ENCODE peak calls at places on chromosomes 1 and 21, in six cellular contexts. A is NCI-H1092 treated with DMSO at 0.1 percent for 48 hours; E is NCI-H774; G is effector memory CD4-positive, alpha-beta T cell; I is A673; K is keratinocyte. M is an unnamed sample.

GRCh38 chr1:1982379-1983232 is 21.0 kb downstream of the CFAP74 start:
- DNase-seq in A (no peak), E (no peak), G (no peak), I (no peak), K (no peak), M (no peak)

GRCh38 chr1:18234790-18235242 is 127.2 kb downstream of the IGSF21 start:
- DNase-seq in A (peak), E (no peak), G (no peak), I (peak), K (no peak), M (peak)

GRCh38 chr1:116951175-116951935 is 41.6 kb downstream of the PTGFRN start:
- DNase-seq in A (no peak), E (no peak), G (no peak), I (no peak), K (no peak), M (no peak)

GRCh38 chr1:184465489-184466146 is 78.8 kb downstream of the C1orf21 start:
- DNase-seq in A (no peak), E (no peak), G (no peak), I (no peak), K (no peak), M (no peak)

GRCh38 chr1:15364740-15365139 is 44.9 kb upstream of the EFHD2 start:
- DNase-seq in A (no peak), E (no peak), G (no peak), I (no peak), K (no peak), M (no peak)

GRCh38 chr1:76379506-76379905 is 305.0 kb downstream of the ST6GALNAC3 start:
- DNase-seq in A (peak), E (no peak), G (no peak), I (no peak), K (no peak), M (no peak)

GRCh38 chr1:230401763-230402294 is 24.3 kb downstream of the PGBD5 start:
- DNase-seq in A (no peak), E (no peak), G (no peak), I (no peak), K (no peak), M (no peak)

GRCh38 chr1:93827633-93828436 is 51.2 kb downstream of the DNTTIP2 start:
- DNase-seq in A (no peak), E (no peak), G (no peak), I (no peak), K (no peak), M (no peak)

GRCh38 chr1:234862944-234863515 is 253.1 kb upstream of the IRF2BP2 start:
- DNase-seq in A (peak), E (no peak), G (no peak), I (no peak), K (no peak), M (no peak)

GRCh38 chr21:38249879-38250278 is 6.9 kb upstream of the KCNJ15 start:
- DNase-seq in A (no peak), E (no peak), G (no peak), I (no peak), K (no peak), M (no peak)

GRCh38 chr1:114234408-114235119 is 80.9 kb upstream of the SYT6 start:
- DNase-seq in A (no peak), E (no peak), G (no peak), I (no peak), K (no peak), M (no peak)

GRCh38 chr21:44934276-44934675 is 5.6 kb upstream of the SLX9 start:
- DNase-seq in A (no peak), E (no peak), G (no peak), I (no peak), K (no peak), M (no peak)

GRCh38 chr1:41418868-41419583 is 57.8 kb downstream of the FOXO6 start:
- DNase-seq in A (no peak), E (no peak), G (no peak), I (no peak), K (peak), M (no peak)

GRCh38 chr1:85862456-85862855 is 154.2 kb upstream of the ZNHIT6 start:
- DNase-seq in A (no peak), E (no peak), G (no peak), I (no peak), K (no peak), M (no peak)

GRCh38 chr1:231872461-231872910 is 245.9 kb downstream of the DISC1 start:
- DNase-seq in A (no peak), E (no peak), G (no peak), I (no peak), K (no peak), M (no peak)

GRCh38 chr1:81034366-81034765 is 766.4 kb upstream of the ADGRL2 start:
- DNase-seq in A (no peak), E (no peak), G (no peak), I (no peak), K (no peak), M (no peak)

GRCh38 chr1:38077523-38078147 is 31.0 kb upstream of the POU3F1 start:
- DNase-seq in A (no peak), E (no peak), G (no peak), I (no peak), K (no peak), M (no peak)

GRCh38 chr1:93814059-93814794 is 64.8 kb downstream of the DNTTIP2 start:
- DNase-seq in A (peak), E (peak), G (peak), I (peak), K (peak), M (no peak)

GRCh38 chr1:63004868-63005267 is 220.9 kb downstream of the ATG4C start:
- DNase-seq in A (no peak), E (no peak), G (no peak), I (peak), K (no peak), M (no peak)

GRCh38 chr1:208031316-208031931 is 120.5 kb upstream of the CD34 start:
- DNase-seq in A (no peak), E (no peak), G (no peak), I (no peak), K (no peak), M (no peak)

GRCh38 chr1:93720931-93721614 is 39.4 kb upstream of the BCAR3 start:
- DNase-seq in A (no peak), E (no peak), G (no peak), I (no peak), K (no peak), M (no peak)

GRCh38 chr1:241375906-241376305 is 18.9 kb upstream of the RGS7 start:
- DNase-seq in A (no peak), E (no peak), G (no peak), I (no peak), K (no peak), M (no peak)

GRCh38 chr1:151581946-151582345 is 29.9 kb upstream of the SNX27 start:
- DNase-seq in A (no peak), E (no peak), G (no peak), I (no peak), K (no peak), M (no peak)

GRCh38 chr1:160779662-160780397 is 16.1 kb upstream of the LY9 start:
- DNase-seq in A (no peak), E (no peak), G (no peak), I (peak), K (no peak), M (no peak)

M was measured in SK-N-MC.